ENCODE peak calls at places on chromosomes 5 and 9, in four cellular contexts. E is GM12878, H is HepG2, P is K562. A is an unnamed sample.

GRCh38 chr5:151340004-151340403 is 7.4 kb downstream of the SLC36A2 start:
- DNase-seq in H (no peak), E (no peak), P (no peak), A (no peak)

GRCh38 chr9:77981332-77981731 is 50.3 kb downstream of the GNAQ start:
- DNase-seq in P (no peak), H (no peak), E (no peak), A (no peak)

GRCh38 chr9:82558855-82559615 is 503.9 kb downstream of the RASEF start:
- DNase-seq in P (no peak), H (peak; percentile 33), E (no peak), A (no peak)

GRCh38 chr5:38157024-38157423 is 101.3 kb upstream of the EGFLAM start:
- DNase-seq in E (no peak), P (no peak), H (no peak), A (no peak)

GRCh38 chr5:154371687-154372086 is 74.1 kb upstream of the SAP30L start:
- DNase-seq in H (no peak), P (no peak), E (no peak), A (no peak)

GRCh38 chr9:132135456-132135855 is 26.4 kb upstream of the NTNG2 start:
- DNase-seq in H (no peak), P (no peak), E (no peak), A (no peak)

GRCh38 chr9:18060304-18060934 is 413.5 kb upstream of the ADAMTSL1 start:
- DNase-seq in E (no peak), H (no peak), P (no peak), A (peak; percentile 4)

GRCh38 chr5:81283976-81284375 is 17.4 kb upstream of the ZCCHC9 start:
- DNase-seq in E (no peak), P (no peak), H (no peak), A (no peak)

GRCh38 chr9:71767421-71768321 is 642 bp downstream of the CEMIP2 start:
- DNase-seq in H (no peak), E (no peak), P (peak; percentile 24), A (no peak)

GRCh38 chr9:34957492-34958410 is at the start of gene PHF24:
- DNase-seq in H (no peak), E (no peak), P (peak; percentile 48), A (peak; percentile 86)

GRCh38 chr5:31459594-31459993 is 72.3 kb downstream of the DROSHA start:
- DNase-seq in E (no peak), P (no peak), H (no peak), A (no peak)

GRCh38 chr5:88734983-88735382 is 148.0 kb downstream of the MEF2C start:
- DNase-seq in E (peak; percentile 50), H (no peak), P (no peak), A (no peak)

GRCh38 chr5:177595991-177596774 is 3.7 kb upstream of the B4GALT7 start:
- DNase-seq in H (no peak), P (no peak), E (no peak), A (no peak)

GRCh38 chr5:76376141-76376900 is 26.8 kb upstream of the IQGAP2 start:
- DNase-seq in H (no peak), E (no peak), P (no peak), A (no peak)

GRCh38 chr5:174947548-174947947 is 223.2 kb downstream of the MSX2 start:
- DNase-seq in P (no peak), H (no peak), E (no peak), A (no peak)

GRCh38 chr9:35903049-35903448 is 3.0 kb upstream of the HRCT1 start:
- DNase-seq in P (peak; percentile 55), H (peak; percentile 65), E (no peak), A (peak; percentile 72)

GRCh38 chr5:144318460-144318859 is 147.8 kb downstream of the KCTD16 start:
- DNase-seq in P (no peak), E (no peak), H (no peak), A (no peak)

GRCh38 chr9:35538361-35539234 is 48.7 kb downstream of the RUSC2 start:
- DNase-seq in E (no peak), P (no peak), H (no peak), A (peak; percentile 86)

GRCh38 chr9:4415281-4415680 is 75.0 kb upstream of the SLC1A1 start:
- DNase-seq in P (no peak), H (no peak), E (no peak), A (no peak)

GRCh38 chr5:109692011-109692410 is 2.3 kb downstream of the MAN2A1 start:
- DNase-seq in H (no peak), P (no peak), E (no peak), A (no peak)

GRCh38 chr9:107246259-107247254 is 36.5 kb upstream of the RAD23B start:
- DNase-seq in H (no peak), P (no peak), E (no peak), A (no peak)

GRCh38 chr5:113038714-113039113 is 62.1 kb downstream of the DCP2 start:
- DNase-seq in P (no peak), E (no peak), H (no peak), A (no peak)

GRCh38 chr5:115979628-115980041 is 17.4 kb downstream of the LVRN start:
- DNase-seq in H (no peak), P (no peak), E (no peak), A (no peak)

GRCh38 chr9:91810286-91810905 is 139.6 kb downstream of the ROR2 start:
- DNase-seq in H (no peak), E (no peak), P (no peak), A (no peak)

GRCh38 chr9:121674952-121675351 is 23.5 kb downstream of the DAB2IP start:
- DNase-seq in P (no peak), E (no peak), H (no peak), A (no peak)

GRCh38 chr5:27788184-27788583 is 749.8 kb upstream of the CDH9 start:
- DNase-seq in P (no peak), H (no peak), E (no peak), A (no peak)

GRCh38 chr9:134065720-134066419 is 2.0 kb downstream of the BRD3 start:
- DNase-seq in P (peak; percentile 66), H (peak; percentile 81), E (peak; percentile 53), A (peak; percentile 76)

GRCh38 chr5:35458824-35459207 is 158.8 kb upstream of the SPEF2 start:
- DNase-seq in H (no peak), P (no peak), E (no peak), A (peak; percentile 24)

GRCh38 chr9:2230362-2230761 is 215.2 kb downstream of the SMARCA2 start:
- DNase-seq in E (no peak), H (no peak), P (no peak), A (no peak)

GRCh38 chr9:102483666-102484065 is 511.5 kb upstream of the CYLC2 start:
- DNase-seq in P (no peak), E (no peak), H (no peak), A (no peak)

GRCh38 chr9:98146101-98146991 is 27.3 kb upstream of the TRIM14 start:
- DNase-seq in E (peak; percentile 36), P (no peak), H (peak; percentile 94), A (peak; percentile 75)

GRCh38 chr9:88691811-88692210 is 156.8 kb downstream of the NXNL2 start:
- DNase-seq in P (no peak), E (no peak), H (no peak), A (no peak)

GRCh38 chr5:162209005-162209605 is 141.5 kb downstream of the GABRG2 start:
- DNase-seq in E (peak; percentile 24), P (no peak), H (peak; percentile 25), A (peak; percentile 42)

GRCh38 chr9:20552874-20553624 is 69.2 kb downstream of the MLLT3 start:
- DNase-seq in H (peak; percentile 9), E (peak; percentile 38), P (no peak), A (no peak)

GRCh38 chr5:157109744-157110143 is 900 bp upstream of the HAVCR2 start:
- DNase-seq in E (peak; percentile 59), P (no peak), H (no peak), A (no peak)

GRCh38 chr9:113646491-113646890 is 183.0 kb downstream of the RGS3 start:
- DNase-seq in H (no peak), P (no peak), E (no peak), A (no peak)

DNA sequence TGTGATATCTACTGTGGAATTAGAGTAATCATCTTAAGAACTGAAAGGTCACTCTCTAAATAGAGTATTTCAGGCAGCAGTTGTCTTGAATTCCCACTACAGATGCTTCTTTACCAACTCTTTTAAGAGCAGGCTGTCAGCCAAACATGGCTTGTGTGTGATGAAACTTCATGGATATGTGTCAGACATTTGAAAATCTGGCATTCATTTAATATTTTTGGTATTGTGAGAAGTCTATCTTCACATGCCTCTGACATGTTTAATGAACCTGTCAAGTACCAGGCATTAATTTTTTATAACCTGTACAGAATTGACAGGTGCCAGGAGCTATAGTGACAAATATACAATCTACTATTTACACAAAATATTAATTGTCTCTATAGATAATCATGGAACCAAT is 318.6 kb downstream of the CDH9 start:
- DNase-seq in P (no peak), H (no peak), E (no peak), A (no peak)
- TF ChIP-seq MAX in P (no peak), H (no peak), E (no peak), A (no peak)

GRCh38 chr9:93184439-93185221 is 691 bp downstream of the WNK2 start:
- DNase-seq in H (no peak), E (no peak), P (no peak), A (peak; percentile 84)
- TF ChIP-seq NFIC in H (no peak), E (no peak), P (no peak), A (no peak)

GRCh38 chr5:145874765-145875164 is 2.0 kb upstream of the GRXCR2 start:
- DNase-seq in P (no peak), E (no peak), H (no peak), A (no peak)
- TF ChIP-seq MAX in P (no peak), E (no peak), H (no peak), A (no peak)

GRCh38 chr9:27529316-27530278 is at the start of gene MOB3B:
- DNase-seq in E (no peak), P (peak; percentile 50), H (peak; percentile 31), A (peak; percentile 93)
- TF ChIP-seq NFIC in E (no peak), P (no peak), H (no peak), A (no peak)

DNA sequence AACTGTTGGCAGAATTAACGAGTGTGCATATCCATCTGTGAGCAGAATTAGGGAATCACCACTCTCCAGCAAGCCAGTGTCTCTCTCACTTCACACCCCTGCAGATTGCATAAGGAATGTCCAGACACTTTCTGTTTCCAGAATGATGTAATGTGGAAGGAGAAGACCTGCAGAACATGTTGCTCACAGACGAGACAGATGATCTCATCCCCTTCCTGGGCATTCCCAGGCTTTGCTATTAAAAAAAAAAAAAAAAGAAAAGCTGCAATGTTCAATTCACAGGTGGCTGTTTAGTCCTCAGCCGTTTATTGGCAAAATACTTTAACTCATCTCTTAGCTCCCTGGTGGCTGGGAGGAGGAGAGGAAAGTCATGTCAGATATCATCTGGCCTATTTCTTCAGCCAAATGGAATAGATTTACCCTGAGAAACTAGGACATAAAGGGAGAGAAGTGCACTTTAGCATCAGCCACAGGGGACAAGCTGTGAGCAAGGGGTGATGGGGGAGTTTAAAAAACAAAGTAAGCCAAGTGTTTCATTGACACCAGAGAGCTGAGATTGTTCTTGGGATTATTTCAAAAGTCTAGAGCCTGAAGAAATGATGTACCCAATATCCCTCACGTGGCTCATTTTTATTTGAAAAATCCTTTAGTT is 95.9 kb upstream of the TNC start:
- DNase-seq in E (no peak), H (no peak), P (no peak), A (peak; percentile 10)
- TF ChIP-seq MAX in E (no peak), H (no peak), P (no peak), A (peak; percentile 83)

GRCh38 chr5:54217826-54218503 is 92.4 kb downstream of the ARL15 start:
- DNase-seq in E (no peak), P (peak; percentile 25), H (peak; percentile 37), A (peak; percentile 45)
- TF ChIP-seq NFIC in E (no peak), P (no peak), H (no peak), A (no peak)

A was measured in SK-N-SH.